ENCODE peak calls at places on chromosomes 6 and 20, in seven cellular contexts. Q is H9; H is CD4-positive, alpha-beta T cell; A is MM.1S; F is breast epithelium; G is right lobe of liver; R is heart right ventricle. T is an unnamed sample.
A peak's percentile ranks its signal among the peaks of the same experiment; 100 is the strongest.

GRCh38 chr6:160477901-160478300 is 129.7 kb downstream of the SLC22A3 start:
- DNase-seq in Q (no peak), H (no peak), A (no peak), F (no peak), G (no peak), R (no peak), T (no peak)

GRCh38 chr20:6769953-6770831 is 2.7 kb downstream of the BMP2 start:
- DNase-seq in Q (peak; percentile 65), H (no peak), A (no peak), F (no peak), G (peak; percentile 62), R (peak; percentile 23), T (peak; percentile 76)

GRCh38 chr6:32816746-32817204 is at the start of gene HLA-DOB:
- DNase-seq in Q (no peak), H (no peak), A (peak; percentile 53), F (peak; percentile 67), G (no peak), R (no peak), T (no peak)

GRCh38 chr6:15780437-15780836 is 117.6 kb upstream of the DTNBP1 start:
- DNase-seq in Q (no peak), H (no peak), A (no peak), F (no peak), G (no peak), R (no peak), T (no peak)

GRCh38 chr6:36130672-36131516 is 581 bp downstream of the MAPK13 start:
- DNase-seq in Q (peak; percentile 62), H (peak; percentile 54), A (peak; percentile 56), F (no peak), G (peak; percentile 69), R (no peak), T (peak; percentile 80)

GRCh38 chr6:1596088-1596852 is 13.4 kb upstream of the FOXC1 start:
- DNase-seq in Q (peak; percentile 79), H (peak; percentile 42), A (peak; percentile 47), F (no peak), G (peak; percentile 72), R (peak; percentile 61), T (peak; percentile 73)

GRCh38 chr6:159931112-159931511 is 37.8 kb upstream of the IGF2R start:
- DNase-seq in Q (no peak), H (no peak), A (no peak), F (no peak), G (no peak), R (no peak), T (no peak)

GRCh38 chr20:35271904-35272303 is 6.0 kb downstream of the MMP24OS start:
- DNase-seq in Q (no peak), H (no peak), A (no peak), F (no peak), G (no peak), R (no peak), T (no peak)

GRCh38 chr6:73525546-73526330 is 4.9 kb upstream of the EEF1A1 start:
- DNase-seq in Q (no peak), H (no peak), A (no peak), F (no peak), G (no peak), R (no peak), T (no peak)

GRCh38 chr6:49966823-49967222 is 2.6 kb downstream of the DEFB113 start:
- DNase-seq in Q (no peak), H (no peak), A (no peak), F (no peak), G (no peak), R (no peak), T (no peak)

GRCh38 chr6:42978487-42978792 is 541 bp downstream of the PEX6 start:
- DNase-seq in Q (peak; percentile 41), H (no peak), A (no peak), F (no peak), G (peak; percentile 62), R (no peak), T (peak; percentile 57)

GRCh38 chr6:30990422-30991086 is 7.0 kb downstream of the MUC21 start:
- DNase-seq in Q (peak; percentile 31), H (no peak), A (peak; percentile 79), F (no peak), G (no peak), R (no peak), T (no peak)

GRCh38 chr6:77106992-77107391 is 356.3 kb downstream of the HTR1B start:
- DNase-seq in Q (no peak), H (no peak), A (peak; percentile 25), F (no peak), G (no peak), R (no peak), T (no peak)

GRCh38 chr6:82740066-82740465 is 325.6 kb downstream of the UBE3D start:
- DNase-seq in Q (no peak), H (no peak), A (no peak), F (no peak), G (no peak), R (no peak), T (no peak)

GRCh38 chr6:3193102-3193837 is 34.2 kb downstream of the TUBB2B start:
- DNase-seq in Q (peak; percentile 43), H (no peak), A (no peak), F (no peak), G (no peak), R (no peak), T (no peak)

DNA sequence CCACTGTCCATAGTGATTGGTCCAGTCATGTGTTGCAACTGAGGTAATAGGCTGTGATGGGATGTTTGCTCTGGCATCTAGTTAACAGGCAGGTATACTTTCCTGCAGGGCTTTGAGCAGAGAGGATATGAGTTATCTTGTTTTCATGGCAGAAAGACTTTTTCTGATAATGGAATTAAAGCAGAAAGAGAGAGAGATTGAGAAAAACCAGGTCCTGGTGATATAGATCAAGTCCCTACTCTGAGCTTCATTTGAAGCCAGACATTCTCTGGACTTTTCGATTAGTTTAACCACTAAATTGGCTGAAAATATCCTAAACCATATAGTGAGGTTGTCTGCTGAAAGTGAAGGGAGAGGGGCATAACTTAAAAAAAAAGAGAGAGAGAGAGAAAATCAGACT is 233.8 kb upstream of the TBX18 start:
- DNase-seq in Q (no peak), H (no peak), A (no peak), F (no peak), G (no peak), R (no peak), T (no peak)
- H3K9me3 ChIP-seq in Q (no peaks in the 10 kb centered on the region), H (no peaks in the 10 kb centered on the region), A (no peaks in the 10 kb centered on the region), F (no peaks in the 10 kb centered on the region), G (no peaks in the 10 kb centered on the region), R (peaks cover 2% of the 10 kb centered on the region), T (no peaks in the 10 kb centered on the region)

DNA sequence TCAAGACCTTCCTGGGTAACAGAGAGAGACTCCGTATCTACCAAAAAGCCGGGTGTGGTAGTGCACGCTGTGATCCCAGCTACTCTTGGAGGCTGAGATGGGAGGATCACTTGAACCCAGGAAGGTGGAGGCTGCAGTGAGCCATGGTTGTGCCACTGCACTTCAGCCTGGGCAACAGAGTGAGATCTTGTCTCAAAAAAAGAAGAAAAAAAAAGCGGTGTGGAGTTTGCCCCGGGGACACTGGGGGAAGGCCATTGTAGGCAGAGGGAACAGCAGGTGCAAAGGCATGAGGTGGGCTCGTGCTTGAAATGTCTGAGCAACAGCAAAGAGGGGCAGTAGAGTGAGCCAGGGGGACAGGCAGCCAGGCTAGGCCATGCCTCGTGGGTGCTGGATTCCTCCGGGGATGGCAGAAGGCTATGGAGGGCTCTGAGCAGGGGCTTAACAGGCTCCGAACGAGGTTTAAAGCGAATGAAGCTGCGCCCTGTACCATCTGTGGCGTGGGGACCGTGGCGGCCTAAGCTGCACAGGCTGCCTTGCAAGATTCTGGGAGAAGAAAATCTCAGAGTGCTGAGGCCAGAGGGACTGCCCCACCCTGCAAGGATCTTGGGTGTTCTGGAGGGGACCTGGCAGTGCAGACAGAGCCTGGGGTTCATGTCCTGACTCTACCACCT is 36.9 kb upstream of the NOL4L start:
- DNase-seq in Q (no peak), H (no peak), A (no peak), F (no peak), G (no peak), R (no peak), T (no peak)
- H3K9me3 ChIP-seq in Q (no peaks in the 10 kb centered on the region), H (no peaks in the 10 kb centered on the region), A (no peaks in the 10 kb centered on the region), F (no peaks in the 10 kb centered on the region), G (no peaks in the 10 kb centered on the region), R (no peaks in the 10 kb centered on the region), T (no peaks in the 10 kb centered on the region)

DNA sequence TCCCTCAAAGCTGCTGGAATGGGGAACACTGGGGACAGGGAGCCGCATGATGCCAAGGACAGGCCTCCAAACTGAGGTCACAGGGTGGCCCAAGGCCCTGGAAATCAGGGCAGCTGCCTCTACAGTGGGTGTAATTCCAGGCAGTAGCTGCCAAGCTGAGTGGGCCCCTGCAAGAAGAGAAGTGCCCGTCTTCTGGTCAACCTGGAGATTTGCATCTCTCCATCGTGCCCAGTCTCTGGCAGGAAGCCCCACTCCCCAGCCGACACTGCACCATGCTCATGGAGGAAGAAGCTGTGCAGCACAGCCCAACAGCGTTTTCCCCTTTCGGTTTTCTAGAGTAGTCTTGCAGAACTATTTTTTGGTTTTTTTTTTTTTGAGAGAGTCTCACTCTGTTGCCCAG is 2.2 kb upstream of the FAM209A start:
- DNase-seq in Q (no peak), H (no peak), A (no peak), F (no peak), G (no peak), R (no peak), T (no peak)
- H3K9me3 ChIP-seq in Q (no peaks in the 10 kb centered on the region), H (peaks cover 40% of the 10 kb centered on the region), A (no peaks in the 10 kb centered on the region), F (peaks cover 21% of the 10 kb centered on the region), G (no peaks in the 10 kb centered on the region), R (peaks cover 29% of the 10 kb centered on the region), T (peaks cover 25% of the 10 kb centered on the region)

GRCh38 chr6:135481786-135482369 is 15.7 kb downstream of the AHI1 start:
- DNase-seq in Q (no peak), H (no peak), A (peak; percentile 19), F (no peak), G (no peak), R (no peak), T (no peak)

GRCh38 chr6:135475292-135475886 is 22.2 kb downstream of the AHI1 start:
- DNase-seq in Q (no peak), H (no peak), A (no peak), F (no peak), G (no peak), R (no peak), T (no peak)

GRCh38 chr6:135474362-135474761 is 23.2 kb downstream of the AHI1 start:
- DNase-seq in Q (no peak), H (no peak), A (no peak), F (no peak), G (no peak), R (no peak), T (no peak)

DNA sequence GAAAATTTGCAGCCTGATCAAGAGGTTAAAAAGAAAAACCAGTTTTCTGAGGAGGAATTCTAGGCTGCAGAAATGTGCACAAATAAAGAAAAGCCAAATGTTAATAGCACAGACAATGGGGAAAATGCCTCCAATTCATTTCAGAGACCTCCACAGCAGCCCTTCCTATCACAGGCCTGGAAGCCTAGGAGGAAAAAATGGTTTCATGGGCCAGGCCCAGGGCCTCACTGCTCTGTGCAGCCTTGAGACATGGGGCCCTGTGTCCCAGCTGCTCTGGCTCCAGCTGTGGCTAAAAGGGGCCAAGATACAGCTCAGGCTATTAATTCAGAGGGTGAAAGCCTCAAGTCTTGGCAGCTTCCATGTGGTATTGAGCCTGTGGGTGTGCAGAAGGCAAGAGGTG is 18.9 kb downstream of the AHI1 start:
- DNase-seq in Q (no peak), H (no peak), A (no peak), F (no peak), G (no peak), R (no peak), T (no peak)
- H3K9me3 ChIP-seq in Q (peaks cover 11% of the 10 kb centered on the region), H (peaks cover 30% of the 10 kb centered on the region), A (no peaks in the 10 kb centered on the region), F (peaks cover 45% of the 10 kb centered on the region), G (peaks cover 10% of the 10 kb centered on the region), R (peaks cover 40% of the 10 kb centered on the region), T (peaks cover 27% of the 10 kb centered on the region)

GRCh38 chr6:22236626-22237414 is 60.0 kb downstream of the PRL start:
- DNase-seq in Q (no peak), H (no peak), A (no peak), F (no peak), G (no peak), R (no peak), T (no peak)
- H3K9me3 ChIP-seq in Q (no peaks in the 10 kb centered on the region), H (no peaks in the 10 kb centered on the region), A (no peaks in the 10 kb centered on the region), F (no peaks in the 10 kb centered on the region), G (no peaks in the 10 kb centered on the region), R (no peaks in the 10 kb centered on the region), T (no peaks in the 10 kb centered on the region)

T was measured in lower lobe of right lung.